ENCODE peak calls at places on chromosome 16, in seven cellular contexts. One of them, this sample, is unnamed. For H3K4me1, the result is how much of the 10 kb centered on the place peaks cover.

GRCh38 chr16:47873434-47873833 is 282.4 kb downstream of the ABCC12 start:
- DNase-seq in breast epithelium: no peak
- DNase-seq in HCT116: no peak
- DNase-seq in spleen: no peak
- DNase-seq in CD4-positive, alpha-beta memory T cell: no peak
- DNase-seq in upper lobe of right lung: no peak
- DNase-seq in right cardiac atrium: no peak
- DNase-seq in this sample: no peak

GRCh38 chr16:17590711-17591654 is 120.2 kb upstream of the XYLT1 start:
- DNase-seq in spleen: no peak
- DNase-seq in right cardiac atrium: no peak
- DNase-seq in CD4-positive, alpha-beta memory T cell: peak
- DNase-seq in upper lobe of right lung: no peak
- DNase-seq in breast epithelium: no peak
- DNase-seq in HCT116: no peak
- DNase-seq in this sample: peak

GRCh38 chr16:49700928-49701685 is 154.8 kb downstream of the ZNF423 start:
- DNase-seq in right cardiac atrium: peak
- DNase-seq in upper lobe of right lung: no peak
- DNase-seq in CD4-positive, alpha-beta memory T cell: no peak
- DNase-seq in breast epithelium: no peak
- DNase-seq in HCT116: no peak
- DNase-seq in spleen: no peak
- DNase-seq in this sample: no peak

GRCh38 chr16:1734123-1734522 is 28.1 kb downstream of the MAPK8IP3 start:
- DNase-seq in spleen: no peak
- DNase-seq in breast epithelium: no peak
- DNase-seq in upper lobe of right lung: no peak
- DNase-seq in HCT116: no peak
- DNase-seq in CD4-positive, alpha-beta memory T cell: no peak
- DNase-seq in right cardiac atrium: no peak
- DNase-seq in this sample: no peak

GRCh38 chr16:1183235-1183907 is 30.5 kb downstream of the CACNA1H start:
- DNase-seq in CD4-positive, alpha-beta memory T cell: no peak
- DNase-seq in breast epithelium: no peak
- DNase-seq in HCT116: no peak
- DNase-seq in spleen: no peak
- DNase-seq in upper lobe of right lung: no peak
- DNase-seq in right cardiac atrium: peak
- DNase-seq in this sample: no peak

GRCh38 chr16:62201911-62202310 is 165.7 kb upstream of the CDH8 start:
- DNase-seq in right cardiac atrium: no peak
- DNase-seq in spleen: no peak
- DNase-seq in upper lobe of right lung: no peak
- DNase-seq in CD4-positive, alpha-beta memory T cell: no peak
- DNase-seq in breast epithelium: no peak
- DNase-seq in HCT116: no peak
- DNase-seq in this sample: no peak

GRCh38 chr16:11224096-11224893 is 31.7 kb downstream of the SOCS1 start:
- DNase-seq in CD4-positive, alpha-beta memory T cell: peak
- DNase-seq in breast epithelium: peak
- DNase-seq in HCT116: no peak
- DNase-seq in spleen: peak
- DNase-seq in right cardiac atrium: peak
- DNase-seq in upper lobe of right lung: peak
- DNase-seq in this sample: peak

GRCh38 chr16:2033057-2033911 is 6.6 kb downstream of the NHERF2 start:
- DNase-seq in CD4-positive, alpha-beta memory T cell: no peak
- DNase-seq in HCT116: no peak
- DNase-seq in spleen: no peak
- DNase-seq in breast epithelium: peak
- DNase-seq in upper lobe of right lung: peak
- DNase-seq in right cardiac atrium: peak
- DNase-seq in this sample: no peak

GRCh38 chr16:50079741-50080140 is 14.0 kb downstream of the HEATR3 start:
- DNase-seq in spleen: no peak
- DNase-seq in CD4-positive, alpha-beta memory T cell: no peak
- DNase-seq in HCT116: no peak
- DNase-seq in right cardiac atrium: no peak
- DNase-seq in upper lobe of right lung: no peak
- DNase-seq in breast epithelium: no peak
- DNase-seq in this sample: no peak

GRCh38 chr16:35533683-35534082 is 2074.3 kb downstream of the TP53TG3F start:
- DNase-seq in spleen: no peak
- DNase-seq in HCT116: peak
- DNase-seq in upper lobe of right lung: no peak
- DNase-seq in breast epithelium: no peak
- DNase-seq in right cardiac atrium: no peak
- DNase-seq in CD4-positive, alpha-beta memory T cell: no peak
- DNase-seq in this sample: no peak

GRCh38 chr16:21723532-21723931 is 59.8 kb downstream of the OTOA start:
- DNase-seq in CD4-positive, alpha-beta memory T cell: no peak
- DNase-seq in breast epithelium: no peak
- DNase-seq in right cardiac atrium: no peak
- DNase-seq in upper lobe of right lung: no peak
- DNase-seq in spleen: no peak
- DNase-seq in HCT116: no peak
- DNase-seq in this sample: no peak

GRCh38 chr16:72256398-72257048 is 84.6 kb upstream of the PMFBP1 start:
- DNase-seq in CD4-positive, alpha-beta memory T cell: no peak
- DNase-seq in upper lobe of right lung: no peak
- DNase-seq in right cardiac atrium: no peak
- DNase-seq in spleen: no peak
- DNase-seq in breast epithelium: no peak
- DNase-seq in HCT116: no peak
- DNase-seq in this sample: no peak

GRCh38 chr16:14300631-14301149 is 229.6 kb downstream of the MRTFB start:
- DNase-seq in CD4-positive, alpha-beta memory T cell: peak
- DNase-seq in right cardiac atrium: peak
- DNase-seq in breast epithelium: peak
- DNase-seq in spleen: peak
- DNase-seq in HCT116: peak
- DNase-seq in upper lobe of right lung: peak
- DNase-seq in this sample: no peak

GRCh38 chr16:19114359-19115147 is 789 bp downstream of the ITPRIPL2 start:
- DNase-seq in breast epithelium: peak
- DNase-seq in right cardiac atrium: peak
- DNase-seq in upper lobe of right lung: peak
- DNase-seq in CD4-positive, alpha-beta memory T cell: no peak
- DNase-seq in HCT116: no peak
- DNase-seq in spleen: peak
- DNase-seq in this sample: no peak

GRCh38 chr16:1708768-1709180 is 2.8 kb downstream of the MAPK8IP3 start:
- DNase-seq in breast epithelium: no peak
- DNase-seq in upper lobe of right lung: no peak
- DNase-seq in CD4-positive, alpha-beta memory T cell: no peak
- DNase-seq in right cardiac atrium: peak
- DNase-seq in spleen: peak
- DNase-seq in HCT116: no peak
- DNase-seq in this sample: no peak

GRCh38 chr16:48907906-48908634 is 298.1 kb upstream of the N4BP1 start:
- DNase-seq in upper lobe of right lung: no peak
- DNase-seq in breast epithelium: no peak
- DNase-seq in spleen: no peak
- DNase-seq in CD4-positive, alpha-beta memory T cell: no peak
- DNase-seq in HCT116: no peak
- DNase-seq in right cardiac atrium: no peak
- DNase-seq in this sample: no peak

GRCh38 chr16:57960310-57960709 is 10.6 kb downstream of the CNGB1 start:
- DNase-seq in HCT116: no peak
- DNase-seq in right cardiac atrium: no peak
- DNase-seq in upper lobe of right lung: no peak
- DNase-seq in spleen: peak
- DNase-seq in CD4-positive, alpha-beta memory T cell: no peak
- DNase-seq in breast epithelium: no peak
- DNase-seq in this sample: no peak

GRCh38 chr16:2205967-2206313 is 686 bp downstream of the MLST8 start:
- DNase-seq in upper lobe of right lung: no peak
- DNase-seq in CD4-positive, alpha-beta memory T cell: no peak
- DNase-seq in HCT116: no peak
- DNase-seq in spleen: peak
- DNase-seq in right cardiac atrium: no peak
- DNase-seq in breast epithelium: no peak
- DNase-seq in this sample: no peak

GRCh38 chr16:56956076-56956475 is 5.7 kb upstream of the CETP start:
- DNase-seq in right cardiac atrium: no peak
- DNase-seq in spleen: peak
- DNase-seq in CD4-positive, alpha-beta memory T cell: no peak
- DNase-seq in breast epithelium: no peak
- DNase-seq in HCT116: no peak
- DNase-seq in upper lobe of right lung: no peak
- DNase-seq in this sample: no peak

GRCh38 chr16:17211797-17212196 is 259.0 kb downstream of the XYLT1 start:
- DNase-seq in upper lobe of right lung: no peak
- DNase-seq in breast epithelium: no peak
- DNase-seq in right cardiac atrium: no peak
- DNase-seq in CD4-positive, alpha-beta memory T cell: peak
- DNase-seq in spleen: no peak
- DNase-seq in HCT116: peak
- DNase-seq in this sample: no peak

GRCh38 chr16:69182730-69183416 is 4.1 kb upstream of the SNTB2 start:
- DNase-seq in CD4-positive, alpha-beta memory T cell: no peak
- DNase-seq in spleen: no peak
- DNase-seq in breast epithelium: no peak
- DNase-seq in HCT116: no peak
- DNase-seq in right cardiac atrium: no peak
- DNase-seq in upper lobe of right lung: no peak
- DNase-seq in this sample: no peak

GRCh38 chr16:2038359-2039285 is 9.0 kb downstream of the NTHL1 start:
- DNase-seq in HCT116: no peak
- DNase-seq in breast epithelium: no peak
- DNase-seq in right cardiac atrium: peak
- DNase-seq in upper lobe of right lung: no peak
- DNase-seq in CD4-positive, alpha-beta memory T cell: no peak
- DNase-seq in spleen: no peak
- DNase-seq in this sample: no peak

GRCh38 chr16:73020409-73020884 is 27.5 kb downstream of the ZFHX3 start:
- DNase-seq in right cardiac atrium: peak
- DNase-seq in spleen: no peak
- DNase-seq in breast epithelium: no peak
- DNase-seq in HCT116: peak
- DNase-seq in upper lobe of right lung: peak
- DNase-seq in CD4-positive, alpha-beta memory T cell: no peak
- DNase-seq in this sample: no peak

GRCh38 chr16:68088130-68088972 is 3.2 kb downstream of the NFATC3 start:
- DNase-seq in spleen: no peak
- DNase-seq in right cardiac atrium: no peak
- DNase-seq in CD4-positive, alpha-beta memory T cell: no peak
- DNase-seq in HCT116: no peak
- DNase-seq in upper lobe of right lung: no peak
- DNase-seq in breast epithelium: no peak
- DNase-seq in this sample: no peak

GRCh38 chr16:88003316-88003715 is 52.1 kb downstream of the BANP start:
- DNase-seq in right cardiac atrium: no peak
- DNase-seq in breast epithelium: no peak
- DNase-seq in upper lobe of right lung: no peak
- DNase-seq in spleen: peak
- DNase-seq in CD4-positive, alpha-beta memory T cell: no peak
- DNase-seq in HCT116: no peak
- DNase-seq in this sample: no peak
- H3K27ac ChIP-seq in right cardiac atrium: no peak
- H3K27ac ChIP-seq in breast epithelium: no peak
- H3K27ac ChIP-seq in upper lobe of right lung: no peak
- H3K27ac ChIP-seq in spleen: no peak
- H3K27ac ChIP-seq in CD4-positive, alpha-beta memory T cell: no peak
- H3K27ac ChIP-seq in HCT116: no peak
- H3K27ac ChIP-seq in this sample: no peak

DNA sequence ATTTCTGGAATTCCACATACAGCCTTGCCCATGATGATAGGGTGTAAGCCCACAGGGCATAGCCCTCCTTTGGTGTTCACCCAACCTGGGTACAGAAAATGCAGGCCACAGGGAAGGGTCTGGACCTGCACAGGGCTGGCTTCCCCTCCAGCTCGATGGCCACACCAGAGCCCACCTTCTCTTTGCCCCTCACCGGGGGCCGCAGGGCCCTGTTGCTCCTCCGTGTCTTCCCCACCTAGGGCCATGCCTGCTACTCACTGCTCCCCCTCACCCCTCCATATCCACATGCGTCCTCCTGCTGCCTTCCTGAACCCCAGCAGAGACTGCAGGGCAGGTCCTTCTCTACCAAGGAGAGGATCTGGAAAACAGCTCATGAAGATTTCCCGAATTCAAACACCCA is 20.3 kb downstream of the CDIP1 start:
- DNase-seq in HCT116: no peak
- DNase-seq in upper lobe of right lung: no peak
- DNase-seq in spleen: no peak
- DNase-seq in right cardiac atrium: no peak
- DNase-seq in CD4-positive, alpha-beta memory T cell: no peak
- DNase-seq in breast epithelium: no peak
- DNase-seq in this sample: no peak
- H3K4me1 ChIP-seq in HCT116: under half
- H3K4me1 ChIP-seq in upper lobe of right lung: under half
- H3K4me1 ChIP-seq in spleen: under half
- H3K4me1 ChIP-seq in right cardiac atrium: under half
- H3K4me1 ChIP-seq in CD4-positive, alpha-beta memory T cell: under half
- H3K4me1 ChIP-seq in breast epithelium: under half
- H3K4me1 ChIP-seq in this sample: under half

DNA sequence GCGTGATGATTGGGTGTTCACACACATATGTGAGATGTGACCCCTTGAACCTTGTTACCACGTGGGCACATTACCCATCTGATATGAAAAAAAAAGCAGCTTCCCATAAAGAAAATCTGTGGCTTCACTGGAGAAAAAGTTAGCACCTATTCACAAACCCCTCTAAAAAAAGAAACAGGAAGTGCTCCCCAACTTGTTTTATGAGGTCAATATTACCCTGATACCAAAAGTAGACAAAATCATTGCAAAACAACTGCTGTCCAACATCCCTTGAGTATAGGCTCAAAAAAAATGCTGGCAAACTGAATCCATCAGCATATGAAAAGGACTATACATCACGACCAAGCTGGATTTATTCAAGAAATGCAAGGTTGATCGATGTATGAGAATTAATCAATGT is 99.7 kb upstream of the RBL2 start:
- DNase-seq in HCT116: no peak
- DNase-seq in breast epithelium: no peak
- DNase-seq in upper lobe of right lung: no peak
- DNase-seq in right cardiac atrium: no peak
- DNase-seq in CD4-positive, alpha-beta memory T cell: no peak
- DNase-seq in spleen: no peak
- DNase-seq in this sample: no peak
- H3K4me3 ChIP-seq in HCT116: no peak
- H3K4me3 ChIP-seq in breast epithelium: no peak
- H3K4me3 ChIP-seq in upper lobe of right lung: no peak
- H3K4me3 ChIP-seq in right cardiac atrium: no peak
- H3K4me3 ChIP-seq in CD4-positive, alpha-beta memory T cell: no peak
- H3K4me3 ChIP-seq in spleen: no peak
- H3K4me3 ChIP-seq in this sample: no peak

DNA sequence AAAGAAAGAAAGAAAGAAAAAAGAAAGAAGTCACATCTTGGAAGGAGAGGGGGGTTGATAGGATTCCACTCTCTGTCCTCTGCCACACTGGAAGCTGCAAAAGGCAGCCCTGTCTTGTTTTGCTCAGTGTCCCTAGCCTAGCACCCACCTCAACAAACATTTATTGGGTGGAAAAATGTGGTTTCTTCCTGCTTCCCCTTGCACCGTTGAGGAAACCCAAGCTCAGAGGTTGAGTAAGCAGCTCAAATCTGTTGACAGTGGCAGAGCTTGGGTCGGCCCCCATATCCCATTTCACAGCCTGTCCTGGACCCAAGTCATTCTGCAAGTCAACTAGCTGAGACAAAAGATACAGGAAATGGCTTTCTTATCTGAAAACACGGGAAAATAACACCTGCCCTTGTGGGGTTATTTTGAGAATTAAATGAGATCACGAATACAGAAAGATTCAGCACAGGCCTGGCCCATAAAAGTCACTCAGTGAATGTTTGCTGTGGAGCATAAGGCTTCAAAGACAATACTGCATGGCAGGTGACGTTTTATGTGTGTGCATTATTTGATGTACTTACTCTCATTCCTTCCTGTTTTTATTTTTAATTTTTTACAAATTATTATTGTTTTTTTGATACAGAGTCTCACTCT is 63.6 kb downstream of the SCNN1B start:
- DNase-seq in HCT116: no peak
- DNase-seq in CD4-positive, alpha-beta memory T cell: no peak
- DNase-seq in breast epithelium: no peak
- DNase-seq in upper lobe of right lung: no peak
- DNase-seq in right cardiac atrium: no peak
- DNase-seq in spleen: no peak
- DNase-seq in this sample: no peak
- H3K27ac ChIP-seq in HCT116: no peak
- H3K27ac ChIP-seq in CD4-positive, alpha-beta memory T cell: no peak
- H3K27ac ChIP-seq in breast epithelium: no peak
- H3K27ac ChIP-seq in upper lobe of right lung: no peak
- H3K27ac ChIP-seq in right cardiac atrium: no peak
- H3K27ac ChIP-seq in spleen: no peak
- H3K27ac ChIP-seq in this sample: no peak

This sample was measured in effector memory CD4-positive, alpha-beta T cell.